ENCODE peak calls at places on chromosomes 1 and 21, in ten cellular contexts. One of them, this sample, is unnamed.

GRCh38 chr1:56034222-56034621 is 545.1 kb downstream of the PLPP3 start:
- DNase-seq in ovary: no peak
- DNase-seq in keratinocyte: no peak
- DNase-seq in skeletal muscle cell: no peak
- DNase-seq in cardiac fibroblast: peak
- DNase-seq in HFF-Myc: no peak
- DNase-seq in CD8-positive, alpha-beta T cell: no peak
- DNase-seq in effector memory CD4-positive, alpha-beta T cell: no peak
- DNase-seq in mesenchymal stem cell: peak
- DNase-seq in cardiac muscle cell: no peak
- DNase-seq in this sample: no peak

GRCh38 chr1:45300669-45300997 is 26.1 kb upstream of the HPDL start:
- DNase-seq in ovary: no peak
- DNase-seq in keratinocyte: no peak
- DNase-seq in skeletal muscle cell: no peak
- DNase-seq in cardiac fibroblast: no peak
- DNase-seq in HFF-Myc: no peak
- DNase-seq in CD8-positive, alpha-beta T cell: no peak
- DNase-seq in effector memory CD4-positive, alpha-beta T cell: no peak
- DNase-seq in mesenchymal stem cell: no peak
- DNase-seq in cardiac muscle cell: no peak
- DNase-seq in this sample: no peak

GRCh38 chr1:54976747-54977146 is 3.7 kb upstream of the TMEM61 start:
- DNase-seq in ovary: no peak
- DNase-seq in keratinocyte: no peak
- DNase-seq in skeletal muscle cell: no peak
- DNase-seq in cardiac fibroblast: no peak
- DNase-seq in HFF-Myc: no peak
- DNase-seq in CD8-positive, alpha-beta T cell: no peak
- DNase-seq in effector memory CD4-positive, alpha-beta T cell: no peak
- DNase-seq in mesenchymal stem cell: no peak
- DNase-seq in cardiac muscle cell: no peak
- DNase-seq in this sample: no peak

GRCh38 chr1:29121951-29122661 is 1.6 kb downstream of the TMEM200B start:
- DNase-seq in ovary: peak
- DNase-seq in keratinocyte: no peak
- DNase-seq in skeletal muscle cell: no peak
- DNase-seq in cardiac fibroblast: no peak
- DNase-seq in HFF-Myc: no peak
- DNase-seq in CD8-positive, alpha-beta T cell: peak
- DNase-seq in effector memory CD4-positive, alpha-beta T cell: no peak
- DNase-seq in mesenchymal stem cell: no peak
- DNase-seq in cardiac muscle cell: peak
- DNase-seq in this sample: no peak

GRCh38 chr1:179369751-179370341 is 4.1 kb downstream of the AXDND1 start:
- DNase-seq in ovary: no peak
- DNase-seq in keratinocyte: peak
- DNase-seq in skeletal muscle cell: peak
- DNase-seq in cardiac fibroblast: peak
- DNase-seq in HFF-Myc: peak
- DNase-seq in CD8-positive, alpha-beta T cell: peak
- DNase-seq in effector memory CD4-positive, alpha-beta T cell: no peak
- DNase-seq in mesenchymal stem cell: peak
- DNase-seq in cardiac muscle cell: peak
- DNase-seq in this sample: peak

GRCh38 chr1:153678519-153679336 is at the start of gene NPR1:
- DNase-seq in ovary: peak
- DNase-seq in keratinocyte: no peak
- DNase-seq in skeletal muscle cell: no peak
- DNase-seq in cardiac fibroblast: peak
- DNase-seq in HFF-Myc: no peak
- DNase-seq in CD8-positive, alpha-beta T cell: peak
- DNase-seq in effector memory CD4-positive, alpha-beta T cell: no peak
- DNase-seq in mesenchymal stem cell: peak
- DNase-seq in cardiac muscle cell: peak
- DNase-seq in this sample: no peak

GRCh38 chr21:46329796-46330195 is 5.8 kb downstream of the PCNT start:
- DNase-seq in ovary: no peak
- DNase-seq in keratinocyte: no peak
- DNase-seq in skeletal muscle cell: no peak
- DNase-seq in cardiac fibroblast: no peak
- DNase-seq in HFF-Myc: no peak
- DNase-seq in CD8-positive, alpha-beta T cell: no peak
- DNase-seq in effector memory CD4-positive, alpha-beta T cell: no peak
- DNase-seq in mesenchymal stem cell: no peak
- DNase-seq in cardiac muscle cell: no peak
- DNase-seq in this sample: no peak

GRCh38 chr1:146034976-146035469 is 13.5 kb upstream of the HJV start:
- DNase-seq in ovary: no peak
- DNase-seq in keratinocyte: no peak
- DNase-seq in skeletal muscle cell: no peak
- DNase-seq in cardiac fibroblast: no peak
- DNase-seq in HFF-Myc: no peak
- DNase-seq in CD8-positive, alpha-beta T cell: no peak
- DNase-seq in effector memory CD4-positive, alpha-beta T cell: no peak
- DNase-seq in mesenchymal stem cell: no peak
- DNase-seq in cardiac muscle cell: no peak
- DNase-seq in this sample: no peak

GRCh38 chr1:155893389-155894142 is 17.6 kb downstream of the RIT1 start:
- DNase-seq in ovary: no peak
- DNase-seq in keratinocyte: no peak
- DNase-seq in skeletal muscle cell: peak
- DNase-seq in cardiac fibroblast: peak
- DNase-seq in HFF-Myc: peak
- DNase-seq in CD8-positive, alpha-beta T cell: peak
- DNase-seq in effector memory CD4-positive, alpha-beta T cell: no peak
- DNase-seq in mesenchymal stem cell: peak
- DNase-seq in cardiac muscle cell: no peak
- DNase-seq in this sample: peak

GRCh38 chr1:3319874-3320245 is 134.6 kb upstream of the ARHGEF16 start:
- DNase-seq in ovary: no peak
- DNase-seq in keratinocyte: no peak
- DNase-seq in skeletal muscle cell: no peak
- DNase-seq in cardiac fibroblast: peak
- DNase-seq in HFF-Myc: no peak
- DNase-seq in CD8-positive, alpha-beta T cell: no peak
- DNase-seq in effector memory CD4-positive, alpha-beta T cell: no peak
- DNase-seq in mesenchymal stem cell: peak
- DNase-seq in cardiac muscle cell: peak
- DNase-seq in this sample: peak

GRCh38 chr1:231919269-231919886 is 292.8 kb downstream of the DISC1 start:
- DNase-seq in ovary: no peak
- DNase-seq in keratinocyte: no peak
- DNase-seq in skeletal muscle cell: no peak
- DNase-seq in cardiac fibroblast: no peak
- DNase-seq in HFF-Myc: no peak
- DNase-seq in CD8-positive, alpha-beta T cell: no peak
- DNase-seq in effector memory CD4-positive, alpha-beta T cell: no peak
- DNase-seq in mesenchymal stem cell: no peak
- DNase-seq in cardiac muscle cell: no peak
- DNase-seq in this sample: no peak

GRCh38 chr1:10495942-10496341 is 21.2 kb downstream of the PEX14 start:
- DNase-seq in ovary: no peak
- DNase-seq in keratinocyte: peak
- DNase-seq in skeletal muscle cell: no peak
- DNase-seq in cardiac fibroblast: no peak
- DNase-seq in HFF-Myc: no peak
- DNase-seq in CD8-positive, alpha-beta T cell: peak
- DNase-seq in effector memory CD4-positive, alpha-beta T cell: no peak
- DNase-seq in mesenchymal stem cell: no peak
- DNase-seq in cardiac muscle cell: no peak
- DNase-seq in this sample: peak

GRCh38 chr1:48878191-48878940 is 101.7 kb upstream of the BEND5 start:
- DNase-seq in ovary: no peak
- DNase-seq in keratinocyte: peak
- DNase-seq in skeletal muscle cell: peak
- DNase-seq in cardiac fibroblast: peak
- DNase-seq in HFF-Myc: no peak
- DNase-seq in CD8-positive, alpha-beta T cell: no peak
- DNase-seq in effector memory CD4-positive, alpha-beta T cell: no peak
- DNase-seq in mesenchymal stem cell: peak
- DNase-seq in cardiac muscle cell: no peak
- DNase-seq in this sample: no peak
- H3K4me3 ChIP-seq in ovary: no peak
- H3K4me3 ChIP-seq in keratinocyte: no peak
- H3K4me3 ChIP-seq in skeletal muscle cell: no peak
- H3K4me3 ChIP-seq in cardiac fibroblast: no peak
- H3K4me3 ChIP-seq in HFF-Myc: no peak
- H3K4me3 ChIP-seq in CD8-positive, alpha-beta T cell: no peak
- H3K4me3 ChIP-seq in effector memory CD4-positive, alpha-beta T cell: no peak
- H3K4me3 ChIP-seq in mesenchymal stem cell: no peak
- H3K4me3 ChIP-seq in cardiac muscle cell: no peak
- H3K4me3 ChIP-seq in this sample: no peak

DNA sequence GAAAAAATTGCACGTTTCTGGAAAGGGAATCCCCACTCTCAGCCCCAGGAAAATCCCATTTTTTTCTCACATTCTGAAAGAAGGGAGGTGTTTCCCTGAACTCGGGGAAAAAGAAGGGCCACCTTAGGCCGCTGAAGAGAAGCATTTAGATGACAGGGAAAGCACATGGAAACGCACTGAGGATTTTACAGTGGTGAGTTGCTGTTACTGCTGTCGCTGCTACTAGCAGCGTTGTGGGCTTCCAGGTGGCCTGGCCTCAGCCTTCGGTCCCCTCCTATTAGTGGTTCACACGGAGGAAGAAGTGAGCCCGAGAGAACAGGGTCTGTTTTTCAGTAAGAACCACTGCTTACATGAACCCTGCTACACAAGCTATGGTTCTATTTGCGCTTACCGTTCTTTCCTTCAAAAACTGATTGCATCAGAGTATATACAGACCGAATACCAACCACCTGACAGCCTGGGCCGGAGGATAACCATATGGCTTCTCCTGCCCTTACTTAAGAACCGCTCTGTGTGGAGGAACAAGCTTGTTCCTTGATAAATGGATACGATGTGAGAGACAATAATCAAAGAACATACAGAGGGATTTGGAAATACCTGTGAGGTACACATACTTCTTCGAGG is 986 bp upstream of the KCNT2 start:
- DNase-seq in ovary: peak
- DNase-seq in keratinocyte: no peak
- DNase-seq in skeletal muscle cell: no peak
- DNase-seq in cardiac fibroblast: peak
- DNase-seq in HFF-Myc: peak
- DNase-seq in CD8-positive, alpha-beta T cell: no peak
- DNase-seq in effector memory CD4-positive, alpha-beta T cell: no peak
- DNase-seq in mesenchymal stem cell: no peak
- DNase-seq in cardiac muscle cell: peak
- DNase-seq in this sample: no peak
- H3K4me3 ChIP-seq in ovary: peak
- H3K4me3 ChIP-seq in keratinocyte: no peak
- H3K4me3 ChIP-seq in skeletal muscle cell: peak
- H3K4me3 ChIP-seq in cardiac fibroblast: peak
- H3K4me3 ChIP-seq in HFF-Myc: peak
- H3K4me3 ChIP-seq in CD8-positive, alpha-beta T cell: no peak
- H3K4me3 ChIP-seq in effector memory CD4-positive, alpha-beta T cell: no peak
- H3K4me3 ChIP-seq in mesenchymal stem cell: peak
- H3K4me3 ChIP-seq in cardiac muscle cell: peak
- H3K4me3 ChIP-seq in this sample: no peak

GRCh38 chr1:208631516-208631915 is 387.3 kb upstream of the PLXNA2 start:
- DNase-seq in ovary: no peak
- DNase-seq in keratinocyte: no peak
- DNase-seq in skeletal muscle cell: no peak
- DNase-seq in cardiac fibroblast: no peak
- DNase-seq in HFF-Myc: no peak
- DNase-seq in CD8-positive, alpha-beta T cell: no peak
- DNase-seq in effector memory CD4-positive, alpha-beta T cell: no peak
- DNase-seq in mesenchymal stem cell: no peak
- DNase-seq in cardiac muscle cell: no peak
- DNase-seq in this sample: no peak
- H3K4me3 ChIP-seq in ovary: no peak
- H3K4me3 ChIP-seq in keratinocyte: no peak
- H3K4me3 ChIP-seq in skeletal muscle cell: no peak
- H3K4me3 ChIP-seq in cardiac fibroblast: no peak
- H3K4me3 ChIP-seq in HFF-Myc: no peak
- H3K4me3 ChIP-seq in CD8-positive, alpha-beta T cell: no peak
- H3K4me3 ChIP-seq in effector memory CD4-positive, alpha-beta T cell: no peak
- H3K4me3 ChIP-seq in mesenchymal stem cell: no peak
- H3K4me3 ChIP-seq in cardiac muscle cell: no peak
- H3K4me3 ChIP-seq in this sample: no peak

GRCh38 chr1:61254629-61255323 is 172.4 kb downstream of the NFIA start:
- DNase-seq in ovary: peak
- DNase-seq in keratinocyte: no peak
- DNase-seq in skeletal muscle cell: peak
- DNase-seq in cardiac fibroblast: peak
- DNase-seq in HFF-Myc: no peak
- DNase-seq in CD8-positive, alpha-beta T cell: no peak
- DNase-seq in effector memory CD4-positive, alpha-beta T cell: no peak
- DNase-seq in mesenchymal stem cell: peak
- DNase-seq in cardiac muscle cell: no peak
- DNase-seq in this sample: no peak

GRCh38 chr1:61253912-61254628 is 171.7 kb downstream of the NFIA start:
- DNase-seq in ovary: no peak
- DNase-seq in keratinocyte: no peak
- DNase-seq in skeletal muscle cell: no peak
- DNase-seq in cardiac fibroblast: peak
- DNase-seq in HFF-Myc: no peak
- DNase-seq in CD8-positive, alpha-beta T cell: no peak
- DNase-seq in effector memory CD4-positive, alpha-beta T cell: no peak
- DNase-seq in mesenchymal stem cell: no peak
- DNase-seq in cardiac muscle cell: no peak
- DNase-seq in this sample: no peak

GRCh38 chr1:61253059-61253735 is 170.8 kb downstream of the NFIA start:
- DNase-seq in ovary: peak
- DNase-seq in keratinocyte: no peak
- DNase-seq in skeletal muscle cell: peak
- DNase-seq in cardiac fibroblast: peak
- DNase-seq in HFF-Myc: peak
- DNase-seq in CD8-positive, alpha-beta T cell: no peak
- DNase-seq in effector memory CD4-positive, alpha-beta T cell: no peak
- DNase-seq in mesenchymal stem cell: peak
- DNase-seq in cardiac muscle cell: peak
- DNase-seq in this sample: no peak

GRCh38 chr1:61259379-61260148 is 177.2 kb downstream of the NFIA start:
- DNase-seq in ovary: no peak
- DNase-seq in keratinocyte: no peak
- DNase-seq in skeletal muscle cell: no peak
- DNase-seq in cardiac fibroblast: no peak
- DNase-seq in HFF-Myc: no peak
- DNase-seq in CD8-positive, alpha-beta T cell: no peak
- DNase-seq in effector memory CD4-positive, alpha-beta T cell: no peak
- DNase-seq in mesenchymal stem cell: no peak
- DNase-seq in cardiac muscle cell: no peak
- DNase-seq in this sample: no peak

DNA sequence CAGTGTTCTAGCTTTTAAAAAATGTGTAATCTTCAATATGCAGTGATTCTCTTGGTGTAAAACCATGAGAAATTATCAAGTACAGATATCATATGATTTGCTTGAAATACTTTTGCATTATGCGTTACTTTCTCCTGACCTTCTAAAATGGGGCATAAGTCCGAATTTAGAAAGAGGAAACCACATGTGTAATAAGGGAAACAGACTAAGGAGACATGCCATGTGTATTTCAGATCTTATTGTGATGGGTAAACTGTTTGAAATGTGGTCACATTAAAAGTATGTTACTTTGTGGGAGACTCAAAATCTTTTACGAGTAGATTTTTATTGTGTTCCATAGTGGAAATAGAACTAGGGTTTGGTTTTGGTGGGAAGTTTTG is 173.0 kb downstream of the NFIA start:
- DNase-seq in ovary: no peak
- DNase-seq in keratinocyte: no peak
- DNase-seq in skeletal muscle cell: no peak
- DNase-seq in cardiac fibroblast: peak
- DNase-seq in HFF-Myc: no peak
- DNase-seq in CD8-positive, alpha-beta T cell: no peak
- DNase-seq in effector memory CD4-positive, alpha-beta T cell: no peak
- DNase-seq in mesenchymal stem cell: no peak
- DNase-seq in cardiac muscle cell: no peak
- DNase-seq in this sample: no peak
- H3K4me3 ChIP-seq in ovary: peak
- H3K4me3 ChIP-seq in keratinocyte: peak
- H3K4me3 ChIP-seq in skeletal muscle cell: peak
- H3K4me3 ChIP-seq in cardiac fibroblast: peak
- H3K4me3 ChIP-seq in HFF-Myc: no peak
- H3K4me3 ChIP-seq in CD8-positive, alpha-beta T cell: no peak
- H3K4me3 ChIP-seq in effector memory CD4-positive, alpha-beta T cell: no peak
- H3K4me3 ChIP-seq in mesenchymal stem cell: peak
- H3K4me3 ChIP-seq in cardiac muscle cell: no peak
- H3K4me3 ChIP-seq in this sample: no peak